ENCODE peak calls at places on chromosome 1, in ten cellular contexts. One of them, this sample, is unnamed.
A peak's percentile ranks its signal among the peaks of the same experiment; 100 is the strongest.

GRCh38 chr1:233641029-233641428 is 27.1 kb downstream of the KCNK1 start:
- DNase-seq in adrenal gland: no peak
- DNase-seq in iPS DF 6.9: no peak
- DNase-seq in psoas muscle: no peak
- DNase-seq in thoracic aorta: no peak
- DNase-seq in K562: no peak
- DNase-seq in cardiac fibroblast: no peak
- DNase-seq in choroid plexus epithelial cell: no peak
- DNase-seq in gastrocnemius medialis: no peak
- DNase-seq in GM23338: no peak
- DNase-seq in this sample: no peak

GRCh38 chr1:51346086-51346942 is 16.0 kb upstream of the TTC39A start:
- DNase-seq in adrenal gland: peak; percentile 24
- DNase-seq in iPS DF 6.9: no peak
- DNase-seq in psoas muscle: no peak
- DNase-seq in thoracic aorta: no peak
- DNase-seq in K562: no peak
- DNase-seq in cardiac fibroblast: no peak
- DNase-seq in choroid plexus epithelial cell: no peak
- DNase-seq in gastrocnemius medialis: no peak
- DNase-seq in GM23338: no peak
- DNase-seq in this sample: no peak

GRCh38 chr1:172446547-172446946 is 2.7 kb upstream of the PIGC start:
- DNase-seq in adrenal gland: no peak
- DNase-seq in iPS DF 6.9: no peak
- DNase-seq in psoas muscle: no peak
- DNase-seq in thoracic aorta: no peak
- DNase-seq in K562: no peak
- DNase-seq in cardiac fibroblast: no peak
- DNase-seq in choroid plexus epithelial cell: no peak
- DNase-seq in gastrocnemius medialis: peak; percentile 14
- DNase-seq in GM23338: no peak
- DNase-seq in this sample: peak; percentile 25

GRCh38 chr1:3612123-3612522 is 815 bp upstream of the MEGF6 start:
- DNase-seq in adrenal gland: no peak
- DNase-seq in iPS DF 6.9: no peak
- DNase-seq in psoas muscle: no peak
- DNase-seq in thoracic aorta: no peak
- DNase-seq in K562: no peak
- DNase-seq in cardiac fibroblast: no peak
- DNase-seq in choroid plexus epithelial cell: no peak
- DNase-seq in gastrocnemius medialis: no peak
- DNase-seq in GM23338: no peak
- DNase-seq in this sample: no peak

GRCh38 chr1:193537266-193538003 is 351.0 kb upstream of the B3GALT2 start:
- DNase-seq in adrenal gland: no peak
- DNase-seq in iPS DF 6.9: no peak
- DNase-seq in psoas muscle: no peak
- DNase-seq in thoracic aorta: no peak
- DNase-seq in K562: no peak
- DNase-seq in cardiac fibroblast: no peak
- DNase-seq in choroid plexus epithelial cell: no peak
- DNase-seq in gastrocnemius medialis: no peak
- DNase-seq in GM23338: no peak
- DNase-seq in this sample: no peak

GRCh38 chr1:15916916-15917315 is 59.0 kb downstream of the ZBTB17 start:
- DNase-seq in adrenal gland: no peak
- DNase-seq in iPS DF 6.9: no peak
- DNase-seq in psoas muscle: no peak
- DNase-seq in thoracic aorta: no peak
- DNase-seq in K562: no peak
- DNase-seq in cardiac fibroblast: no peak
- DNase-seq in choroid plexus epithelial cell: no peak
- DNase-seq in gastrocnemius medialis: no peak
- DNase-seq in GM23338: no peak
- DNase-seq in this sample: no peak

GRCh38 chr1:26826261-26827201 is at the start of gene ZDHHC18:
- DNase-seq in adrenal gland: peak; percentile 69
- DNase-seq in iPS DF 6.9: peak; percentile 16
- DNase-seq in psoas muscle: peak; percentile 85
- DNase-seq in thoracic aorta: no peak
- DNase-seq in K562: peak; percentile 98
- DNase-seq in cardiac fibroblast: peak; percentile 43
- DNase-seq in choroid plexus epithelial cell: peak; percentile 45
- DNase-seq in gastrocnemius medialis: peak; percentile 25
- DNase-seq in GM23338: peak; percentile 82
- DNase-seq in this sample: peak; percentile 78

GRCh38 chr1:12574757-12575139 is 43.3 kb downstream of the DHRS3 start:
- DNase-seq in adrenal gland: no peak
- DNase-seq in iPS DF 6.9: no peak
- DNase-seq in psoas muscle: no peak
- DNase-seq in thoracic aorta: no peak
- DNase-seq in K562: no peak
- DNase-seq in cardiac fibroblast: no peak
- DNase-seq in choroid plexus epithelial cell: no peak
- DNase-seq in gastrocnemius medialis: no peak
- DNase-seq in GM23338: no peak
- DNase-seq in this sample: no peak

GRCh38 chr1:34619256-34619655 is 135.6 kb upstream of the GJB5 start:
- DNase-seq in adrenal gland: no peak
- DNase-seq in iPS DF 6.9: no peak
- DNase-seq in psoas muscle: no peak
- DNase-seq in thoracic aorta: no peak
- DNase-seq in K562: no peak
- DNase-seq in cardiac fibroblast: no peak
- DNase-seq in choroid plexus epithelial cell: no peak
- DNase-seq in gastrocnemius medialis: no peak
- DNase-seq in GM23338: no peak
- DNase-seq in this sample: no peak

GRCh38 chr1:223363856-223364684 is at the start of gene SUSD4:
- DNase-seq in adrenal gland: peak; percentile 25
- DNase-seq in iPS DF 6.9: no peak
- DNase-seq in psoas muscle: peak; percentile 59
- DNase-seq in thoracic aorta: no peak
- DNase-seq in K562: peak; percentile 89
- DNase-seq in cardiac fibroblast: no peak
- DNase-seq in choroid plexus epithelial cell: no peak
- DNase-seq in gastrocnemius medialis: no peak
- DNase-seq in GM23338: peak; percentile 87
- DNase-seq in this sample: peak; percentile 72

GRCh38 chr1:175717610-175718195 is 25.7 kb downstream of the TNR start:
- DNase-seq in adrenal gland: no peak
- DNase-seq in iPS DF 6.9: no peak
- DNase-seq in psoas muscle: no peak
- DNase-seq in thoracic aorta: no peak
- DNase-seq in K562: no peak
- DNase-seq in cardiac fibroblast: no peak
- DNase-seq in choroid plexus epithelial cell: no peak
- DNase-seq in gastrocnemius medialis: no peak
- DNase-seq in GM23338: no peak
- DNase-seq in this sample: no peak

GRCh38 chr1:22414244-22414751 is 37.4 kb upstream of the ZBTB40 start:
- DNase-seq in adrenal gland: peak; percentile 79
- DNase-seq in iPS DF 6.9: no peak
- DNase-seq in psoas muscle: no peak
- DNase-seq in thoracic aorta: no peak
- DNase-seq in K562: peak; percentile 37
- DNase-seq in cardiac fibroblast: peak; percentile 17
- DNase-seq in choroid plexus epithelial cell: peak; percentile 43
- DNase-seq in gastrocnemius medialis: no peak
- DNase-seq in GM23338: no peak
- DNase-seq in this sample: peak; percentile 89

GRCh38 chr1:112754116-112754628 is 39.0 kb upstream of the PPM1J start:
- DNase-seq in adrenal gland: no peak
- DNase-seq in iPS DF 6.9: no peak
- DNase-seq in psoas muscle: no peak
- DNase-seq in thoracic aorta: no peak
- DNase-seq in K562: no peak
- DNase-seq in cardiac fibroblast: no peak
- DNase-seq in choroid plexus epithelial cell: no peak
- DNase-seq in gastrocnemius medialis: no peak
- DNase-seq in GM23338: no peak
- DNase-seq in this sample: no peak

GRCh38 chr1:107018445-107018844 is 38.0 kb upstream of the PRMT6 start:
- DNase-seq in adrenal gland: no peak
- DNase-seq in iPS DF 6.9: no peak
- DNase-seq in psoas muscle: no peak
- DNase-seq in thoracic aorta: no peak
- DNase-seq in K562: no peak
- DNase-seq in cardiac fibroblast: no peak
- DNase-seq in choroid plexus epithelial cell: no peak
- DNase-seq in gastrocnemius medialis: no peak
- DNase-seq in GM23338: no peak
- DNase-seq in this sample: no peak

GRCh38 chr1:107019166-107019565 is 37.3 kb upstream of the PRMT6 start:
- DNase-seq in adrenal gland: no peak
- DNase-seq in iPS DF 6.9: no peak
- DNase-seq in psoas muscle: no peak
- DNase-seq in thoracic aorta: no peak
- DNase-seq in K562: no peak
- DNase-seq in cardiac fibroblast: peak; percentile 1
- DNase-seq in choroid plexus epithelial cell: no peak
- DNase-seq in gastrocnemius medialis: no peak
- DNase-seq in GM23338: no peak
- DNase-seq in this sample: no peak

GRCh38 chr1:107010582-107010981 is 45.9 kb upstream of the PRMT6 start:
- DNase-seq in adrenal gland: no peak
- DNase-seq in iPS DF 6.9: no peak
- DNase-seq in psoas muscle: no peak
- DNase-seq in thoracic aorta: no peak
- DNase-seq in K562: no peak
- DNase-seq in cardiac fibroblast: no peak
- DNase-seq in choroid plexus epithelial cell: no peak
- DNase-seq in gastrocnemius medialis: no peak
- DNase-seq in GM23338: no peak
- DNase-seq in this sample: no peak

GRCh38 chr1:107016376-107016978 is 40.0 kb upstream of the PRMT6 start:
- DNase-seq in adrenal gland: no peak
- DNase-seq in iPS DF 6.9: no peak
- DNase-seq in psoas muscle: no peak
- DNase-seq in thoracic aorta: no peak
- DNase-seq in K562: no peak
- DNase-seq in cardiac fibroblast: no peak
- DNase-seq in choroid plexus epithelial cell: no peak
- DNase-seq in gastrocnemius medialis: no peak
- DNase-seq in GM23338: no peak
- DNase-seq in this sample: no peak
- H3K4me3 ChIP-seq in adrenal gland: no peak overlapping the region
- H3K4me3 ChIP-seq in iPS DF 6.9: no peak overlapping the region
- H3K4me3 ChIP-seq in psoas muscle: no peak overlapping the region
- H3K4me3 ChIP-seq in thoracic aorta: no peak overlapping the region
- H3K4me3 ChIP-seq in K562: no peak overlapping the region
- H3K4me3 ChIP-seq in cardiac fibroblast: no peak overlapping the region
- H3K4me3 ChIP-seq in choroid plexus epithelial cell: no peak overlapping the region
- H3K4me3 ChIP-seq in gastrocnemius medialis: no peak overlapping the region
- H3K4me3 ChIP-seq in GM23338: no peak overlapping the region
- H3K4me3 ChIP-seq in this sample: no peak overlapping the region

DNA sequence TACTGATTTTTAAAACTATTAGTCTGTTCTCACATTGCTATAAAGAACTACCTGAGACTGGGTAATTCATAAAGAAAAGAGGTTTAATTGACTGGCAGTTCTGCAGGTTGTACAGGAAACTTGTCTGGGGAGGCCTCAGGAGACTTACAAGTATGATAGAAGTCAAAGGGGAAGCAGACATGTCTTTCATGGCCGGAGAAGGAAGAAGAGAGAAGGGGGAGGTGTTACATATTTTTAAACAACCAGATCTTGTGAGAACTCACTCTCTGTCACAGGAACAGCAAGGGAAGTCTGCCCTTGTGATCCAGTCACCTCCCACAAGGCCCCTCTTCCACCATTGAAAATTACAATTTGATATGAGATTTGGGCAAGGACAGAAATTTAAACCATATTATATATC is 55.9 kb downstream of the CLIC4 start:
- DNase-seq in adrenal gland: no peak
- DNase-seq in iPS DF 6.9: no peak
- DNase-seq in psoas muscle: no peak
- DNase-seq in thoracic aorta: no peak
- DNase-seq in K562: no peak
- DNase-seq in cardiac fibroblast: no peak
- DNase-seq in choroid plexus epithelial cell: peak; percentile 51
- DNase-seq in gastrocnemius medialis: no peak
- DNase-seq in GM23338: no peak
- DNase-seq in this sample: no peak
- H3K4me3 ChIP-seq in adrenal gland: no peak overlapping the region
- H3K4me3 ChIP-seq in iPS DF 6.9: no peak overlapping the region
- H3K4me3 ChIP-seq in psoas muscle: no peak overlapping the region
- H3K4me3 ChIP-seq in thoracic aorta: no peak overlapping the region
- H3K4me3 ChIP-seq in K562: no peak overlapping the region
- H3K4me3 ChIP-seq in cardiac fibroblast: no peak overlapping the region
- H3K4me3 ChIP-seq in choroid plexus epithelial cell: no peak overlapping the region
- H3K4me3 ChIP-seq in gastrocnemius medialis: no peak overlapping the region
- H3K4me3 ChIP-seq in GM23338: no peak overlapping the region
- H3K4me3 ChIP-seq in this sample: no peak overlapping the region

GRCh38 chr1:168918860-168919741 is 187.4 kb upstream of the ATP1B1 start:
- DNase-seq in adrenal gland: no peak
- DNase-seq in iPS DF 6.9: peak; percentile 31
- DNase-seq in psoas muscle: no peak
- DNase-seq in thoracic aorta: no peak
- DNase-seq in K562: no peak
- DNase-seq in cardiac fibroblast: peak; percentile 48
- DNase-seq in choroid plexus epithelial cell: no peak
- DNase-seq in gastrocnemius medialis: no peak
- DNase-seq in GM23338: peak; percentile 66
- DNase-seq in this sample: no peak
- H3K4me3 ChIP-seq in adrenal gland: no peak overlapping the region
- H3K4me3 ChIP-seq in iPS DF 6.9: no peak overlapping the region
- H3K4me3 ChIP-seq in psoas muscle: no peak overlapping the region
- H3K4me3 ChIP-seq in thoracic aorta: no peak overlapping the region
- H3K4me3 ChIP-seq in K562: no peak overlapping the region
- H3K4me3 ChIP-seq in cardiac fibroblast: no peak overlapping the region
- H3K4me3 ChIP-seq in choroid plexus epithelial cell: no peak overlapping the region
- H3K4me3 ChIP-seq in gastrocnemius medialis: no peak overlapping the region
- H3K4me3 ChIP-seq in GM23338: no peak overlapping the region
- H3K4me3 ChIP-seq in this sample: no peak overlapping the region

DNA sequence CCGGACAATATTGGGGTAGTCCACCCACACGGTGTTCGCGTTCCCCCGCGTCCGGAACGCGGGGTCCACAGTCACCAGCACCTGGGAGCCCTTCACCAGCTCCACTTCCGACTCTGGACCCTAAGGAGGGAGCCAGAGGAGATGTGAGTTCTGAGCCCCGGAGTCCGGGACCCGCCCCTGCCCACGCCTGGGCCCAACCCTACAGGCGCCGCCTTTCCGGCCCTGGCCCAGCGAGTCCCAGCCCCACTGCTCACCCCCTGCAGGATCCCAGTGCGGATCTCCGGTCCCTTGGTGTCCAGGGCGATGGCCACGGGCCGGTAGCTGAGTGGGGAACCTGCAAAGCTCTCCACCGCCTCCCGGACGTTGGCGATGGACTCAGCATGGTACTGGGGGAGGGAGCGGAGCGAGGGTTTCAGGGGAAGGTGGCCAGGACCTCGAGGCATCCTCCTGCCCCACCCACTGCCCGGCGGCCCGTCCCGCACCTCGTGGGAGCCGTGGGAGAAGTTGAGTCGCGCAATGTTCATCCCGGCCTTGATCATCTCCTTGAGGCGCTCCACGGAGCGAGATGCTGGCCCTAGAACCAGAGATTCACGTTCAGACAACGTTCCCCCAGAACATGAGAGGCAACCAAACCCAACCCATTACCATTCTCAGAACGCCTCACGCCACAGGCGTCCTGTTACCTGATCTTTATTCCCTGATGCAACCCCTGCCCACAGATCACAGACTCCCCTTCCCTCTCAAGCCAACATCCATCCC is 5.9 kb downstream of the PKLR start:
- DNase-seq in adrenal gland: no peak
- DNase-seq in iPS DF 6.9: no peak
- DNase-seq in psoas muscle: no peak
- DNase-seq in thoracic aorta: no peak
- DNase-seq in K562: no peak
- DNase-seq in cardiac fibroblast: no peak
- DNase-seq in choroid plexus epithelial cell: no peak
- DNase-seq in gastrocnemius medialis: no peak
- DNase-seq in GM23338: peak; percentile 80
- DNase-seq in this sample: no peak
- H3K4me3 ChIP-seq in adrenal gland: no peak overlapping the region
- H3K4me3 ChIP-seq in iPS DF 6.9: peak overlapping the region; percentile 55
- H3K4me3 ChIP-seq in psoas muscle: peak overlapping the region; percentile 8
- H3K4me3 ChIP-seq in thoracic aorta: peak overlapping the region; percentile 45
- H3K4me3 ChIP-seq in K562: no peak overlapping the region
- H3K4me3 ChIP-seq in cardiac fibroblast: no peak overlapping the region
- H3K4me3 ChIP-seq in choroid plexus epithelial cell: peak overlapping the region; percentile 11
- H3K4me3 ChIP-seq in gastrocnemius medialis: peak overlapping the region; percentile 9
- H3K4me3 ChIP-seq in GM23338: peak overlapping the region; percentile 97
- H3K4me3 ChIP-seq in this sample: no peak overlapping the region

This sample was measured in body of pancreas.